ENCODE peak calls at places on chromosomes 7 and 10, in eight cellular contexts. M is tibial artery, P is pancreas, J is AG04450, U is WERI-Rb-1, X is endodermal cell, E is IMR-90, Y is HCT116. G is an unnamed sample.

GRCh38 chr7:46651070-46651469 is 730.0 kb upstream of the IGFBP3 start:
- DNase-seq in M (no peak), P (no peak), J (no peak), U (no peak), X (no peak), E (no peak), Y (peak; percentile 89), G (no peak)

GRCh38 chr10:43322321-43322720 is 49.1 kb upstream of the FXYD4 start:
- DNase-seq in M (no peak), P (no peak), J (no peak), U (no peak), X (no peak), E (no peak), Y (no peak), G (no peak)

GRCh38 chr7:116988363-116988989 is 35.2 kb downstream of the ST7 start:
- DNase-seq in M (no peak), P (no peak), J (no peak), U (no peak), X (no peak), E (no peak), Y (no peak), G (no peak)

GRCh38 chr7:128948312-128948973 is 10.7 kb downstream of the IRF5 start:
- DNase-seq in M (no peak), P (no peak), J (no peak), U (no peak), X (no peak), E (no peak), Y (no peak), G (no peak)

GRCh38 chr10:19488592-19489280 is 327.5 kb upstream of the PLXDC2 start:
- DNase-seq in M (peak; percentile 65), P (peak; percentile 54), J (no peak), U (no peak), X (peak; percentile 94), E (no peak), Y (no peak), G (peak; percentile 70)

GRCh38 chr10:100307716-100308115 is 21.2 kb upstream of the BLOC1S2 start:
- DNase-seq in M (no peak), P (no peak), J (peak; percentile 4), U (no peak), X (no peak), E (peak; percentile 70), Y (no peak), G (no peak)

GRCh38 chr7:131843862-131844261 is 287.4 kb upstream of the PODXL start:
- DNase-seq in M (no peak), P (no peak), J (no peak), U (no peak), X (no peak), E (peak; percentile 17), Y (no peak), G (no peak)

GRCh38 chr10:79446451-79447020 is 1.1 kb upstream of the ZCCHC24 start:
- DNase-seq in M (peak; percentile 90), P (peak; percentile 85), J (no peak), U (peak; percentile 59), X (peak; percentile 87), E (no peak), Y (no peak), G (peak; percentile 79)

GRCh38 chr7:98358706-98359105 is 42.2 kb downstream of the BAIAP2L1 start:
- DNase-seq in M (no peak), P (no peak), J (no peak), U (no peak), X (no peak), E (no peak), Y (no peak), G (no peak)

GRCh38 chr7:98360221-98361124 is 40.4 kb downstream of the BAIAP2L1 start:
- DNase-seq in M (no peak), P (no peak), J (no peak), U (peak; percentile 13), X (peak; percentile 88), E (no peak), Y (no peak), G (no peak)

GRCh38 chr7:98357751-98358161 is 43.1 kb downstream of the BAIAP2L1 start:
- DNase-seq in M (no peak), P (no peak), J (no peak), U (no peak), X (no peak), E (peak; percentile 24), Y (no peak), G (no peak)

GRCh38 chr7:98362517-98362916 is 38.4 kb downstream of the BAIAP2L1 start:
- DNase-seq in M (no peak), P (no peak), J (no peak), U (no peak), X (peak; percentile 83), E (no peak), Y (no peak), G (no peak)

DNA sequence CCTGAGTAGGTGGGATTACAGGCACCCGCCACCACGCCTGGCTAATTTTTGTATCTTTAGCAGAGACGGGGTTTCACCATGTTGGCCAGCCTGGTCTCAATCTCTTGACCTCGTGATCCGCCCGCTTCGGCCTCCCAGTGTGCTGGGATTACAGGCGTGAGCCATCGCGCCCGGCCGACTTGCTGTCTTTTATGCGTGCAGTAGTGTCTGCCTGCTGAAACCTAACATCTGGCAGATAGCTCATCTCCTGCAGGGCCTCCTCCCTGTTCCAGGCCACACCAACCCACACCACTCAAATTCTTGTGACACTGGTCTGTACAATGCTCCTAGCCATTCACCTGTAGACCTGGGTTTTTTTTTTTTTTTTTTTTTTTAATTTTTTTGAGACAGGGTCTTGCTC is 41.5 kb downstream of the BAIAP2L1 start:
- DNase-seq in M (no peak), P (no peak), J (no peak), U (no peak), X (no peak), E (no peak), Y (no peak), G (no peak)
- H3K27ac ChIP-seq in M (no peak overlapping the region), P (no peak overlapping the region), J (no peak overlapping the region), U (no peak overlapping the region), X (no peak overlapping the region), E (no peak overlapping the region), Y (no peak overlapping the region), G (no peak overlapping the region)

GRCh38 chr7:122887198-122887597 is 938 bp upstream of the CADPS2 start:
- DNase-seq in M (peak; percentile 79), P (peak; percentile 74), J (no peak), U (peak; percentile 71), X (peak; percentile 83), E (peak; percentile 16), Y (peak; percentile 51), G (peak; percentile 61)

GRCh38 chr7:122887848-122888247 is 1.6 kb upstream of the CADPS2 start:
- DNase-seq in M (no peak), P (no peak), J (no peak), U (no peak), X (no peak), E (no peak), Y (no peak), G (no peak)

GRCh38 chr7:122886357-122887081 is at the start of gene CADPS2:
- DNase-seq in M (peak; percentile 91), P (peak; percentile 92), J (peak; percentile 2), U (peak; percentile 85), X (peak; percentile 93), E (peak; percentile 36), Y (peak; percentile 71), G (peak; percentile 82)

GRCh38 chr7:122884186-122884585 is 2.1 kb downstream of the CADPS2 start:
- DNase-seq in M (no peak), P (no peak), J (no peak), U (no peak), X (no peak), E (no peak), Y (no peak), G (no peak)

GRCh38 chr7:122885583-122886356 is 490 bp downstream of the CADPS2 start:
- DNase-seq in M (peak; percentile 66), P (peak; percentile 76), J (no peak), U (peak; percentile 57), X (peak; percentile 84), E (no peak), Y (no peak), G (peak; percentile 42)
- TF ChIP-seq CTCF in M (no peak), P (no peak), J (no peak), U (peak; percentile 13), X (peak; percentile 41), E (no peak), Y (no peak), G (no peak)

GRCh38 chr10:131748831-131749766 is 151.7 kb upstream of the PPP2R2D start:
- DNase-seq in M (no peak), P (no peak), J (no peak), U (peak; percentile 77), X (peak; percentile 80), E (no peak), Y (no peak), G (peak; percentile 47)

GRCh38 chr10:131749767-131750142 is 151.1 kb upstream of the PPP2R2D start:
- DNase-seq in M (no peak), P (no peak), J (no peak), U (no peak), X (peak; percentile 53), E (no peak), Y (no peak), G (peak; percentile 25)

GRCh38 chr10:131751827-131752775 is 148.7 kb upstream of the PPP2R2D start:
- DNase-seq in M (no peak), P (no peak), J (no peak), U (no peak), X (peak; percentile 81), E (no peak), Y (no peak), G (no peak)

GRCh38 chr10:131750171-131750895 is 150.5 kb upstream of the PPP2R2D start:
- DNase-seq in M (no peak), P (no peak), J (no peak), U (no peak), X (peak; percentile 41), E (no peak), Y (no peak), G (peak; percentile 36)

GRCh38 chr10:131750973-131751826 is 149.6 kb upstream of the PPP2R2D start:
- DNase-seq in M (no peak), P (no peak), J (no peak), U (no peak), X (peak; percentile 71), E (no peak), Y (no peak), G (peak; percentile 25)
- H3K27me3 ChIP-seq in M (no peaks in the 10 kb centered on the region), P (peaks cover 3% of the 10 kb centered on the region), J (no peaks in the 10 kb centered on the region), U (no peaks in the 10 kb centered on the region), X (no peaks in the 10 kb centered on the region), E (no peaks in the 10 kb centered on the region), Y (no peaks in the 10 kb centered on the region), G (no peaks in the 10 kb centered on the region)

GRCh38 chr10:69379800-69380199 is 36.9 kb downstream of the TACR2 start:
- DNase-seq in M (no peak), P (no peak), J (no peak), U (no peak), X (no peak), E (no peak), Y (no peak), G (no peak)

GRCh38 chr10:69383485-69384089 is 33.1 kb downstream of the TACR2 start:
- DNase-seq in M (no peak), P (no peak), J (no peak), U (peak; percentile 68), X (peak; percentile 46), E (peak; percentile 84), Y (no peak), G (peak; percentile 61)

GRCh38 chr10:69384320-69384719 is 32.4 kb downstream of the TACR2 start:
- DNase-seq in M (no peak), P (no peak), J (no peak), U (no peak), X (no peak), E (no peak), Y (no peak), G (no peak)

GRCh38 chr10:69385454-69386350 is 31.0 kb downstream of the TACR2 start:
- DNase-seq in M (no peak), P (no peak), J (no peak), U (peak; percentile 61), X (no peak), E (no peak), Y (no peak), G (no peak)

DNA sequence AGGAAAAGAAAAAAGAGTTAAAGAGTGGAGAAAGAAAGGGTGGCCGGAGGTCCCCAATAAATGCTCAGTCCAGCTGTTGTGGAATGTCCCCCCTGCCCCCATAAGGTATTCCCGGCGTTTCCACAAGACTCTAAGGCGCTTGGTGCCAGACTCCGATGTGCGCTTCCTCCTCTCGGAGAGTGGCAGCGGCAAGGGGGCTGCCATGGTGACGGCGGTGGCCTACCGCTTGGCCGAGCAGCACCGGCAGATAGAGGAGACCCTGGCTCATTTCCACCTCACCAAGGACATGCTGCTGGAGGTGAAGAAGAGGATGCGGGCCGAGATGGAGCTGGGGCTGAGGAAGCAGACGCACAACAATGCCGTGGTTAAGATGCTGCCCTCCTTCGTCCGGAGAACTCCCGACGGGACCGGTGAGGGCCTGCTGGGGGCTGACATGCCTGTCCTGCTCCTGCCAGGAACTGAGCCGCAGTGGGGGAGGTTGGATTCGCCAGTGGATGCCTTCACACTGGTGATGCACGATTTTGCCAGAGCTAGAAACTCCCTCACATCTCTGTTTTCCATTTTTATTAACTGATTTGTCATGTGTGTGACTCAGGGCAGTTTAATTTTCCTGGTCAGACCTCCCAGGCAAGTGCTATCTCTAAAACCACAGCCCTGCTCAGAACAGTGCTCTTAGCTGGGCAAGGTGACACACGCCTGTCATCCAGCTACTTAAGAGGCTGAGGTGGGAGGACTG is 34.2 kb downstream of the TACR2 start:
- DNase-seq in M (no peak), P (no peak), J (peak; percentile 42), U (no peak), X (peak; percentile 33), E (peak; percentile 95), Y (no peak), G (no peak)
- H3K27ac ChIP-seq in M (no peak overlapping the region), P (no peak overlapping the region), J (peak overlapping the region; percentile 65), U (no peak overlapping the region), X (no peak overlapping the region), E (no peak overlapping the region), Y (no peak overlapping the region), G (peak overlapping the region; percentile 61)